ENCODE peak calls at places on chromosomes 16 and 17, in five cellular contexts. Y is stimulated activated CD4-positive, alpha-beta T cell treated with anti-CD3 and anti-CD28 coated beads, Interleukin-2, amount 100 ng/mL, for 48 hours; E is lung microvascular endothelial cell; D is NCI-H2081; W is PC-9. F is an unnamed sample.

GRCh38 chr16:86597126-86597879 is 19.0 kb downstream of the FOXL1 start:
- DNase-seq in D (no peak), E (no peak), Y (no peak), W (no peak), F (no peak)

GRCh38 chr16:68954871-68955635 is 111.7 kb downstream of the TANGO6 start:
- DNase-seq in Y (no peak), W (no peak), D (peak), E (peak), F (no peak)

GRCh38 chr17:2008332-2009126 is 16.6 kb downstream of the RTN4RL1 start:
- DNase-seq in W (no peak), Y (no peak), D (no peak), E (no peak), F (no peak)

GRCh38 chr17:45320349-45320930 is 3.6 kb upstream of the MAP3K14 start:
- DNase-seq in D (no peak), W (peak), E (no peak), Y (no peak), F (no peak)

GRCh38 chr17:41678907-41679739 is 9.6 kb upstream of the EIF1 start:
- DNase-seq in W (peak), Y (peak), D (no peak), E (no peak), F (no peak)

GRCh38 chr16:85126731-85127662 is 14.7 kb upstream of the CIBAR2 start:
- DNase-seq in D (no peak), W (no peak), Y (peak), E (peak), F (no peak)

GRCh38 chr17:41792835-41793748 is 6.6 kb upstream of the JUP start:
- DNase-seq in D (no peak), E (peak), Y (no peak), W (peak), F (no peak)

GRCh38 chr17:81251091-81251942 is 12.2 kb downstream of the NDUFAF8 start:
- DNase-seq in E (no peak), Y (no peak), D (peak), W (no peak), F (peak)

GRCh38 chr16:30922420-30922959 is 882 bp upstream of the FBXL19 start:
- DNase-seq in W (peak), Y (peak), E (peak), D (peak), F (peak)

GRCh38 chr17:61152898-61153297 is 246.7 kb upstream of the TBX2 start:
- DNase-seq in E (no peak), Y (no peak), D (no peak), W (no peak), F (peak)

GRCh38 chr17:31608659-31609254 is 217.3 kb downstream of the RAB11FIP4 start:
- DNase-seq in Y (no peak), D (no peak), E (no peak), W (no peak), F (no peak)

GRCh38 chr16:73020409-73020884 is 27.5 kb downstream of the ZFHX3 start:
- DNase-seq in E (peak), D (no peak), W (peak), Y (no peak), F (no peak)

GRCh38 chr16:66862023-66862520 is 17.9 kb downstream of the CA7 start:
- DNase-seq in W (no peak), E (no peak), D (no peak), Y (no peak), F (no peak)

GRCh38 chr16:72939247-72939646 is 108.7 kb downstream of the ZFHX3 start:
- DNase-seq in Y (no peak), W (no peak), D (no peak), E (no peak), F (no peak)

GRCh38 chr16:8572919-8573724 is 17.2 kb downstream of the TMEM114 start:
- DNase-seq in Y (no peak), W (no peak), D (no peak), E (peak), F (no peak)

GRCh38 chr16:87076950-87077749 is 240.0 kb downstream of the C16orf95 start:
- DNase-seq in W (no peak), Y (peak), E (peak), D (no peak), F (no peak)

GRCh38 chr16:85612801-85613608 is at the start of gene GSE1:
- DNase-seq in Y (peak), E (peak), D (peak), W (peak), F (peak)

GRCh38 chr17:57869599-57870282 is 19.9 kb upstream of the MRPS23 start:
- DNase-seq in W (no peak), D (no peak), E (no peak), Y (no peak), F (no peak)

GRCh38 chr16:11706180-11706742 is 36.4 kb downstream of the TXNDC11 start:
- DNase-seq in W (no peak), E (no peak), D (no peak), Y (no peak), F (no peak)

GRCh38 chr17:50841949-50842354 is 6.6 kb downstream of the WFIKKN2 start:
- DNase-seq in W (peak), Y (peak), E (peak), D (peak), F (peak)

GRCh38 chr17:9725575-9725974 is 65.8 kb downstream of the DHRS7C start:
- DNase-seq in D (no peak), W (no peak), Y (no peak), E (peak), F (no peak)

GRCh38 chr17:50269477-50270429 is 4.5 kb upstream of the TMEM92 start:
- DNase-seq in W (peak), E (peak), Y (peak), D (peak), F (no peak)

GRCh38 chr17:14204084-14204483 is 32.6 kb downstream of the CDRT15 start:
- DNase-seq in Y (no peak), E (no peak), D (no peak), W (no peak), F (no peak)

GRCh38 chr17:44197980-44198720 is 1.5 kb downstream of the ATXN7L3 start:
- DNase-seq in E (peak), D (no peak), W (peak), Y (peak), F (no peak)

GRCh38 chr17:68431661-68432071 is 25.6 kb downstream of the WIPI1 start:
- DNase-seq in E (peak), Y (peak), W (no peak), D (peak), F (no peak)

GRCh38 chr16:11232852-11233726 is 22.9 kb downstream of the SOCS1 start:
- DNase-seq in W (no peak), E (no peak), Y (peak), D (no peak), F (no peak)

GRCh38 chr16:11093578-11094074 is 149.3 kb downstream of the CLEC16A start:
- DNase-seq in W (no peak), E (no peak), Y (no peak), D (no peak), F (no peak)

GRCh38 chr16:10611825-10612342 is 31.5 kb upstream of the EMP2 start:
- DNase-seq in Y (no peak), E (no peak), D (no peak), W (no peak), F (no peak)

GRCh38 chr17:32275060-32276042 is 9.7 kb downstream of the RHBDL3 start:
- DNase-seq in Y (no peak), D (no peak), W (peak), E (no peak), F (no peak)